ENCODE peak calls at places on chromosomes 1 and 21, in nine cellular contexts. O, A, Q, E, G, T, X, V and B are unnamed samples. For H3K36me3, the result is how much of the 10 kb centered on the place peaks cover.

GRCh38 chr1:114586513-114587047 is 5.2 kb upstream of the BCAS2 start:
- DNase-seq in A (no peak), O (no peak), V (no peak), G (no peak), X (no peak), T (no peak), E (no peak), Q (no peak), B (no peak)

GRCh38 chr1:89615676-89616598 is 17.0 kb upstream of the LRRC8C start:
- DNase-seq in T (no peak), X (no peak), V (no peak), E (no peak), G (peak), Q (no peak), O (no peak), A (peak), B (no peak)

GRCh38 chr1:214551436-214552173 is at the start of gene PTPN14:
- DNase-seq in T (peak), V (no peak), X (no peak), E (peak), A (peak), Q (peak), G (peak), O (peak), B (no peak)

GRCh38 chr21:32772281-32773047 is 909 bp upstream of the PAXBP1 start:
- DNase-seq in Q (no peak), V (no peak), A (peak), T (peak), G (peak), O (no peak), E (peak), X (no peak), B (peak)

GRCh38 chr21:43193651-43194302 is 25.0 kb downstream of the CRYAA start:
- DNase-seq in A (peak), X (no peak), G (no peak), O (no peak), E (peak), V (no peak), T (peak), Q (peak), B (no peak)

GRCh38 chr1:169124459-169124858 is 18.0 kb downstream of the ATP1B1 start:
- DNase-seq in Q (no peak), O (no peak), T (no peak), E (no peak), A (no peak), X (no peak), V (no peak), G (no peak), B (no peak)

GRCh38 chr1:27669876-27670275 is 2.1 kb downstream of the IFI6 start:
- DNase-seq in O (no peak), X (no peak), E (no peak), Q (no peak), V (no peak), T (no peak), G (no peak), A (no peak), B (no peak)

GRCh38 chr1:200561856-200562214 is 58.7 kb downstream of the KIF14 start:
- DNase-seq in E (no peak), Q (no peak), T (no peak), A (no peak), G (no peak), V (no peak), X (no peak), O (no peak), B (no peak)

GRCh38 chr21:29939859-29940245 is at the start of gene GRIK1:
- DNase-seq in V (no peak), A (peak), O (no peak), G (no peak), E (no peak), Q (no peak), T (no peak), X (no peak), B (no peak)

GRCh38 chr1:157319567-157319966 is 181.4 kb upstream of the ETV3 start:
- DNase-seq in O (no peak), G (no peak), V (no peak), Q (no peak), E (no peak), A (no peak), X (no peak), T (no peak), B (no peak)

GRCh38 chr1:163528710-163529348 is 207.1 kb downstream of the NUF2 start:
- DNase-seq in T (no peak), A (peak), G (peak), X (no peak), Q (no peak), O (peak), V (no peak), E (no peak), B (no peak)

GRCh38 chr1:20323613-20323920 is 32.9 kb downstream of the VWA5B1 start:
- DNase-seq in X (no peak), O (no peak), A (peak), G (no peak), V (no peak), E (no peak), Q (no peak), T (peak), B (no peak)

GRCh38 chr1:228087771-228088251 is 5.3 kb downstream of the ARF1 start:
- DNase-seq in T (peak), Q (peak), E (no peak), V (no peak), X (no peak), O (peak), A (peak), G (peak), B (no peak)

GRCh38 chr1:161018631-161018930 is 2.4 kb downstream of the F11R start:
- DNase-seq in G (no peak), X (no peak), V (no peak), Q (no peak), T (no peak), A (no peak), E (no peak), O (no peak), B (no peak)

GRCh38 chr1:236888903-236889302 is 93.8 kb downstream of the MTR start:
- DNase-seq in X (no peak), A (no peak), G (no peak), Q (no peak), T (no peak), V (no peak), E (no peak), O (peak), B (no peak)

GRCh38 chr1:52550447-52550846 is 2.4 kb downstream of the TUT4 start:
- DNase-seq in X (no peak), V (no peak), O (peak), E (no peak), A (no peak), G (no peak), T (no peak), Q (no peak), B (no peak)

GRCh38 chr1:77347646-77348045 is 65.8 kb downstream of the AK5 start:
- DNase-seq in E (no peak), X (no peak), O (no peak), G (peak), T (peak), A (peak), Q (no peak), V (no peak), B (no peak)

GRCh38 chr21:14968821-14969220 is 96.0 kb downstream of the NRIP1 start:
- DNase-seq in E (no peak), A (peak), O (no peak), T (peak), X (no peak), Q (no peak), G (no peak), V (no peak), B (no peak)

GRCh38 chr1:54037476-54037875 is 15.5 kb downstream of the TMEM59 start:
- DNase-seq in A (peak), O (no peak), E (no peak), T (no peak), X (no peak), Q (no peak), G (no peak), V (no peak), B (no peak)

GRCh38 chr1:207959141-207959825 is 48.4 kb upstream of the CD34 start:
- DNase-seq in A (peak), T (peak), Q (peak), E (peak), X (no peak), O (peak), G (peak), V (no peak), B (peak)

GRCh38 chr1:6185635-6186382 is 5.7 kb upstream of the CHD5 start:
- DNase-seq in V (no peak), T (peak), G (peak), O (no peak), E (no peak), X (no peak), Q (no peak), A (peak), B (no peak)

GRCh38 chr21:44626262-44626661 is 631 bp upstream of the KRTAP10-9 start:
- DNase-seq in E (no peak), V (no peak), O (no peak), X (no peak), A (no peak), G (no peak), T (no peak), Q (no peak), B (no peak)

GRCh38 chr1:227757781-227758180 is 22.5 kb downstream of the SNAP47 start:
- DNase-seq in V (no peak), T (no peak), G (no peak), O (no peak), X (no peak), Q (no peak), E (no peak), A (no peak), B (no peak)

GRCh38 chr1:32364836-32365235 is 2.5 kb downstream of the TSSK3 start:
- DNase-seq in Q (no peak), G (no peak), O (no peak), E (no peak), X (no peak), A (no peak), V (no peak), T (peak), B (no peak)

GRCh38 chr1:41806472-41807155 is 112.1 kb downstream of the HIVEP3 start:
- DNase-seq in Q (no peak), E (no peak), T (no peak), G (no peak), A (no peak), O (no peak), V (no peak), X (no peak), B (peak)

GRCh38 chr1:44807364-44808062 is 362 bp upstream of the DYNLT4 start:
- DNase-seq in Q (peak), V (peak), E (peak), A (peak), O (peak), T (peak), G (peak), X (peak), B (peak)

GRCh38 chr1:203698144-203698543 is 66.8 kb upstream of the LAX1 start:
- DNase-seq in V (no peak), E (no peak), O (no peak), T (no peak), Q (no peak), G (no peak), A (no peak), X (no peak), B (no peak)

GRCh38 chr1:82586473-82586872 is 785.7 kb downstream of the ADGRL2 start:
- DNase-seq in X (no peak), E (peak), V (no peak), A (no peak), O (no peak), Q (no peak), T (no peak), G (no peak), B (no peak)

GRCh38 chr1:151251656-151252470 is 2.7 kb upstream of the PSMD4 start:
- DNase-seq in A (peak), E (peak), Q (peak), G (peak), V (peak), T (peak), X (peak), O (peak), B (peak)

GRCh38 chr1:15029036-15029435 is 124.5 kb upstream of the TMEM51 start:
- DNase-seq in X (no peak), E (no peak), Q (no peak), V (no peak), A (no peak), T (peak), O (no peak), G (no peak), B (no peak)

GRCh38 chr1:40662151-40662550 is 3.3 kb downstream of the RIMS3 start:
- DNase-seq in Q (peak), X (no peak), G (no peak), O (no peak), T (peak), V (no peak), A (peak), E (no peak), B (no peak)

GRCh38 chr1:68485431-68486022 is 11.4 kb downstream of the DEPDC1 start:
- DNase-seq in V (no peak), X (no peak), Q (no peak), O (no peak), G (no peak), A (peak), T (no peak), E (no peak), B (no peak)

GRCh38 chr1:228917342-228917741 is 182.1 kb downstream of the RHOU start:
- DNase-seq in E (no peak), T (no peak), O (no peak), V (no peak), G (no peak), Q (no peak), A (no peak), X (no peak), B (no peak)

GRCh38 chr1:240652554-240652953 is 40.6 kb upstream of the GREM2 start:
- DNase-seq in Q (no peak), T (no peak), O (no peak), X (no peak), A (peak), G (no peak), E (no peak), V (no peak), B (no peak)

GRCh38 chr1:175192630-175193338 is at the start of gene KIAA0040:
- DNase-seq in X (peak), E (peak), G (peak), Q (peak), V (no peak), A (peak), O (peak), T (no peak), B (peak)

GRCh38 chr1:12095822-12096263 is 32.7 kb downstream of the TNFRSF8 start:
- DNase-seq in T (peak), A (peak), V (no peak), E (no peak), Q (no peak), X (no peak), O (no peak), G (no peak), B (no peak)

GRCh38 chr1:15350151-15350550 is 59.5 kb upstream of the EFHD2 start:
- DNase-seq in A (no peak), X (no peak), O (no peak), E (no peak), G (no peak), Q (no peak), T (no peak), V (no peak), B (no peak)

GRCh38 chr1:155472491-155472890 is 90.1 kb downstream of the ASH1L start:
- DNase-seq in O (no peak), A (peak), Q (no peak), T (no peak), E (no peak), G (no peak), V (no peak), X (no peak), B (no peak)

GRCh38 chr1:244852694-244853093 is 11.6 kb downstream of the HNRNPU start:
- DNase-seq in E (no peak), O (no peak), V (no peak), T (no peak), X (no peak), G (no peak), A (no peak), Q (no peak), B (no peak)
- H3K36me3 ChIP-seq in E (under half), O (under half), V (under half), T (half or more), X (half or more), G (under half), A (half or more), Q (under half), B (under half)

DNA sequence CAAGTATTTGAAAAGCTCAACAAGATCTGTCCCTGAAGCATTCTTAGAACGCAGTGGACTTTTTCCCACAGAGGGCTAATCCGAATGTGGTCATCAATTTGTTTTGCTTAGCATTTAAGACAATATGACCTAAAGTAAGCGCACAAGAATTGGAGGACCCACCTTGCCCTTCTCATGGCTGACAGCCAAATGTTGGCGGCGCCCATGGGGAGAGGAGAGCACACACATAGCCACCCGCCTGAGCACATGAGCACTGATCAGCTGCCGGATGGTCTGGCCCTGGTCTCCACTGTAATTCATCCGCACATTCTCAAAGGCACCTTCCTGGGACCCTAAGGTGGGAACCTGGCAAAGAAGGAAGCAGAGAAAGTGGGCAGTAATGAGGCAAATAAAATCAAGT is 52.4 kb downstream of the UBR4 start:
- DNase-seq in T (no peak), E (no peak), X (no peak), A (no peak), V (no peak), O (no peak), Q (no peak), G (peak), B (no peak)
- H3K36me3 ChIP-seq in T (half or more), E (half or more), X (half or more), A (half or more), V (half or more), O (under half), Q (under half), G (half or more), B (under half)

DNA sequence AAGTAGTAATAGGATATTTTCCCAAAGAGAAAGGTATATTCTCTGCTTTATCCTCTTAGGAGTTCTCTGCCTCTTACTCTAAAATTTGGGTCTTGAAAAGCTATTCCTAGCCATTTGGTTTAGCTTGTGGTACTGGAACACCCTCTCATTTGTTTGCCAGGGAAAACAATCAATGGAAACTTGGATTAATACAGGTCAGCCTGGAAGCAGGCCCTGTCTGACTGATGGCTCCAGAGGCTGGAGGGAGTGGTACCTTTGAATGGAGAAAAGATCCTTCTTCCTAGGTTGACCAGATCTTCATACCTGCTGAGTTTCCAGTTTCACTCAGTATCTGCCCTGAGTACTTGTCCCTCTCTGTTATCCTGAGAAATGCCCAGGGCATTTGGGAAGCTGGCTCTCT is 31.7 kb upstream of the IKBKE start:
- DNase-seq in X (no peak), A (no peak), V (no peak), O (no peak), E (no peak), Q (no peak), T (no peak), G (no peak), B (no peak)
- H3K36me3 ChIP-seq in X (under half), A (under half), V (under half), O (under half), E (under half), Q (under half), T (half or more), G (under half), B (under half)

DNA sequence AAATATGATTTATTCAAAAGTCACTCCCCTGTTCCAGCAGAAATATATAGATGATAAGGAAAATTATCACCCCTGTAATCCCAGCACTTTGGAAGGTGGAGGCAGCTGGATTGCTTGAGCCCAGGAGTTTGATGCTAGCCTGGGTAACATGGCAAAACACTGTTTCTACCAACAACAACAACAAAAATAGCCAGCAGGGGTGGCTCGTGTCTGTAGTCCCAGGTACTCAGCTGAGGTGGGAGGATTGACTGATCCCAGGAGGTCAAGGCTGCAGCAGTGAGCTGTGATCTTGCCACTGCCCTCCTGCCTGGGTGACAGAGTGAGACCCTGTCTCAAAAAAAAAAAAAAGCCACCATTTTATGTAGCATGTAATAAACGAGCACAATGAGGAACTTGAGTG is 1546.5 kb downstream of the NCAM2 start:
- DNase-seq in E (no peak), A (no peak), G (no peak), Q (no peak), X (no peak), O (no peak), T (no peak), V (no peak), B (no peak)
- H3K36me3 ChIP-seq in E (under half), A (under half), G (under half), Q (under half), X (under half), O (under half), T (under half), V (under half), B (under half)

DNA sequence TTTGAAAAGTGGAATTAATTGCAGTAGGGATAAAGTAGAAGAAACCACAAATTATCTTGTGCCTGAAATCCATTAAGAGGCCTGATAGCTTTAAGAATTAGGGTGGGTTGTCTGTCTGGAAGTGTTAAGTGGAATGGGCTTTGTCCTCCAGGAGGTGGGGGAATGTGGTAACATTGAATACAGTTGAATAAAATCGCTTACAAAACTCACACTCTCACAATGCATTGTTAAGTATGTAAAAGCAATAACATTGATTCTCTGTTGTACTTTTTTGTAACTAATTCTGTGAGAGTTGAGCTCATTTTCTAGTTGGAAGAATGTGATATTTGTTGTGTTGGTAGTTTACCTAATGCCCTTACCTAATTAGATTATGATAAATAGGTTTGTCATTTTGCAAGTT is 12.1 kb downstream of the TARDBP start:
- DNase-seq in Q (no peak), O (no peak), A (no peak), G (no peak), X (no peak), T (no peak), V (no peak), E (no peak), B (no peak)
- H3K36me3 ChIP-seq in Q (under half), O (under half), A (half or more), G (under half), X (half or more), T (half or more), V (under half), E (under half), B (under half)

DNA sequence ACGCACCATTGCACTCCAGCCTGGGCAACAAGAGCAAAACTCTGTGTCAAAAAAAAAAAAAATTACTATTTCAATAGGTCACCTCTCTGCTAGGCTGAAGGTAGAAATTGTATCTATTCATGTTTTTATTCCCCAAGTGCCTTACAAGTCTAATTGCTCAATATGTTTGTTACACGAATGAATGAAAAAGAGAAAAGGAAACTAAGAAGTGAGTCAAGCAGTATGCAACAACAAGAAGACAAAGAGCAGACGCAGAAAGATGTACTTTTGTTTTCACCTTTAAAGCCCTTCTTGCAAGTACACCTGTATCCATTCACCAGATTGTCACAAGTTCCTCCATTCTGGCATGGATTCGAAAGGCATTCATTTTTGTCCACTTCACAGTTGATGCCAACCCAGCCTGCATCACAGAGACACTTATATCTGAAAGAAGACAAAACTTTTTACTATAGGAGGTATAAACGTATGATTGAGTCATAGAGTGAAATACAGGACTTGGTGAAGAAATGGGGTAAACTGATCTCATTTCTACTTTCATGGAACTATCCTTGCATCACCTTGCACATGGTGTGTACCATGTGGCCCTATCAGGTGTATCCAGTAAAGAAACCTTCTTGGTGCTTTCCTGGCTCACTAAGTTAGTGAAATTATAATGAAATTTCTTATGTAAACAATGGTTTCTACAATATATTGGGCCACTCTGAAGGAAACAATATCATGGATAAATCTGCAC is 57.1 kb upstream of the ADAM30 start:
- DNase-seq in A (no peak), T (no peak), X (no peak), O (no peak), Q (no peak), V (no peak), E (no peak), G (no peak), B (no peak)
- H3K36me3 ChIP-seq in A (half or more), T (half or more), X (under half), O (under half), Q (under half), V (under half), E (under half), G (under half), B (under half)

GRCh38 chr21:41907496-41908258 is 28.5 kb upstream of the PRDM15 start:
- DNase-seq in V (no peak), T (no peak), Q (no peak), A (no peak), O (peak), E (no peak), G (no peak), X (no peak), B (no peak)
- H3K36me3 ChIP-seq in V (under half), T (half or more), Q (under half), A (under half), O (under half), E (under half), G (under half), X (under half), B (under half)